ENCODE peak calls at places on chromosomes 5 and 9, in four cellular contexts. A is left ventricle myocardium inferior; Q is CD8-positive, alpha-beta T cell; U is adrenal gland. F is an unnamed sample.

GRCh38 chr5:36438765-36439501 is 137.2 kb upstream of the RANBP3L start:
- DNase-seq in A (no peak), Q (no peak), U (no peak), F (no peak)

GRCh38 chr9:72477862-72478564 is 43.4 kb upstream of the TMC1 start:
- DNase-seq in A (no peak), U (no peak), Q (no peak), F (peak; percentile 35)

GRCh38 chr5:73213566-73213998 is 40.6 kb downstream of the TMEM174 start:
- DNase-seq in U (no peak), A (no peak), Q (no peak), F (peak; percentile 56)

GRCh38 chr5:114325552-114325951 is 36.3 kb upstream of the KCNN2 start:
- DNase-seq in U (no peak), Q (no peak), A (peak; percentile 15), F (peak; percentile 11)

GRCh38 chr5:88944751-88945507 is 61.9 kb upstream of the MEF2C start:
- DNase-seq in U (no peak), Q (no peak), A (no peak), F (peak; percentile 86)

GRCh38 chr9:89923961-89924504 is 319.2 kb downstream of the GADD45G start:
- DNase-seq in U (peak; percentile 87), A (no peak), Q (no peak), F (peak; percentile 9)

GRCh38 chr5:104412649-104413240 is 850.2 kb upstream of the NUDT12 start:
- DNase-seq in A (no peak), Q (no peak), U (no peak), F (peak; percentile 28)

GRCh38 chr5:172688735-172689572 is 47.9 kb downstream of the NEURL1B start:
- DNase-seq in Q (peak; percentile 47), A (peak; percentile 58), U (no peak), F (no peak)

GRCh38 chr5:55421074-55421529 is 113.3 kb downstream of the MTREX start:
- DNase-seq in U (no peak), A (no peak), Q (no peak), F (no peak)
- H3K36me3 ChIP-seq in U (peaks cover 35% of the 10 kb centered on the region), A (peaks cover 58% of the 10 kb centered on the region), Q (peaks cover 25% of the 10 kb centered on the region), F (peaks cover 57% of the 10 kb centered on the region)

GRCh38 chr5:160047362-160047761 is 38.4 kb downstream of the TTC1 start:
- DNase-seq in Q (no peak), A (no peak), U (no peak), F (no peak)

GRCh38 chr5:160045004-160045403 is 36.1 kb downstream of the TTC1 start:
- DNase-seq in U (no peak), Q (no peak), A (no peak), F (no peak)

GRCh38 chr5:160042674-160043073 is 33.7 kb downstream of the TTC1 start:
- DNase-seq in Q (no peak), U (no peak), A (no peak), F (no peak)

GRCh38 chr5:160049099-160049498 is 40.2 kb downstream of the TTC1 start:
- DNase-seq in Q (no peak), A (no peak), U (no peak), F (no peak)

GRCh38 chr5:160048131-160048530 is 39.2 kb downstream of the TTC1 start:
- DNase-seq in U (no peak), Q (no peak), A (no peak), F (no peak)
- H3K36me3 ChIP-seq in U (peaks cover 38% of the 10 kb centered on the region), Q (peaks cover 40% of the 10 kb centered on the region), A (peaks cover 81% of the 10 kb centered on the region), F (peaks cover 66% of the 10 kb centered on the region)

DNA sequence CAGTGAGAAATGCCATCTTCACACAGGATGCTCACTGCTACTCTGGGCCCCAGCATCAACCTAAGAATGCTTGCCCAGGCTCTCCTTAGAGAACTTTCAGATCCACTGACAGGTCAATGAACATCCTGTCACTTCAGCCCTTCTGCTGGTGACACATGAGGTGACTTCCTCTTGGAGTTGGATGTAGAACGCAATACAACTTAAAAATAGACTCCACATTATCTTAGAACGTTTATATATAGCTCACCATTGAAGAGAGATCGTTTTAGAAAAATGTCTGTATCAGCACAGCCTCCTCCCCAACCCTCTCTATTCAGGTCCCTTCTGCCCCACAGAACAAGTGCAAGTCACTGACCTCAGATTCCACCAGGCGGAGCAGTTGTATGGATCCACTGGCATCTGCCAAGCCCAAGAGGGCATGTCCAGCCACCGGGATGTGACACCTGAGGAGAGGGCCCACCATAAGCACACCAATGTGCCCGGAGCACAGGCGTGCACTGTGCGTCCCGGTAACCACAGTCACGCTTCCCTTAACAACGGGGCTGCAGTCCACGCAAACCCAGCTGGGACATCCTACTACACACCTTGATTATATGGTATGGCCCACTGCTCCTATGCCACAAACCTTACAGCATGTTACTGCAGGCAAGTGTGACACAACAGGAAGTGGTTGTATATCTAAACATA is 2.9 kb downstream of the DPH7 start:
- DNase-seq in A (peak; percentile 32), U (no peak), Q (no peak), F (no peak)
- H3K36me3 ChIP-seq in A (peaks cover 37% of the 10 kb centered on the region), U (peaks cover 46% of the 10 kb centered on the region), Q (peaks cover 18% of the 10 kb centered on the region), F (peaks cover 45% of the 10 kb centered on the region)

DNA sequence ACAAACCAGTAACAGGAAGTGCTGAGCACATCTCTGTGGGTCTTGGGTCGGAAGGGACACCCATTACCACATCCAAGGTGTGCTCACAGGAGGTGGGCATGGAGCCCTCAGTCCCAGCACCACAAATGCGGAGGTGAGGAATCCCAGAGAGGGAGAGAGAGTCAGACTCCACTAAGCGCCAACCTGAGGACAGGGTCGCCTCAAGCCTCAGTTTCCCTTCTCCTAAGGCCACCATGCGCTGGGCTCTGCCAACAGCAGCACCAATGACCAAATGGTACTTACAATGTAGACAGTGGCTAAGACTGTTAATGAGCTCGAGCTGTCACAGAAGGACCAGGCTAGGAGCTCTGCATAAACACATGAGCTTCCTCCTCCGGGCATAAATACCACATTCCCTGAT is 43.1 kb downstream of the BICD2 start:
- DNase-seq in U (no peak), A (no peak), Q (no peak), F (no peak)
- H3K36me3 ChIP-seq in U (peaks cover 62% of the 10 kb centered on the region), A (peaks cover 62% of the 10 kb centered on the region), Q (peaks cover 16% of the 10 kb centered on the region), F (peaks cover 22% of the 10 kb centered on the region)

GRCh38 chr5:169765597-169765996 is 128.5 kb downstream of the DOCK2 start:
- DNase-seq in A (no peak), U (no peak), Q (no peak), F (no peak)
- H3K36me3 ChIP-seq in A (no peaks in the 10 kb centered on the region), U (no peaks in the 10 kb centered on the region), Q (peaks cover 32% of the 10 kb centered on the region), F (no peaks in the 10 kb centered on the region)

GRCh38 chr9:15187589-15187988 is 119.4 kb downstream of the TTC39B start:
- DNase-seq in U (no peak), Q (no peak), A (no peak), F (no peak)
- H3K36me3 ChIP-seq in U (peaks cover 3% of the 10 kb centered on the region), Q (peaks cover 36% of the 10 kb centered on the region), A (peaks cover 41% of the 10 kb centered on the region), F (peaks cover 2% of the 10 kb centered on the region)

GRCh38 chr9:131142160-131142559 is 16.8 kb downstream of the NUP214 start:
- DNase-seq in A (no peak), Q (no peak), U (no peak), F (no peak)

GRCh38 chr9:131140112-131140511 is 14.7 kb downstream of the NUP214 start:
- DNase-seq in Q (no peak), U (no peak), A (no peak), F (no peak)

GRCh38 chr9:131140550-131140949 is 15.2 kb downstream of the NUP214 start:
- DNase-seq in Q (no peak), A (no peak), U (no peak), F (no peak)

DNA sequence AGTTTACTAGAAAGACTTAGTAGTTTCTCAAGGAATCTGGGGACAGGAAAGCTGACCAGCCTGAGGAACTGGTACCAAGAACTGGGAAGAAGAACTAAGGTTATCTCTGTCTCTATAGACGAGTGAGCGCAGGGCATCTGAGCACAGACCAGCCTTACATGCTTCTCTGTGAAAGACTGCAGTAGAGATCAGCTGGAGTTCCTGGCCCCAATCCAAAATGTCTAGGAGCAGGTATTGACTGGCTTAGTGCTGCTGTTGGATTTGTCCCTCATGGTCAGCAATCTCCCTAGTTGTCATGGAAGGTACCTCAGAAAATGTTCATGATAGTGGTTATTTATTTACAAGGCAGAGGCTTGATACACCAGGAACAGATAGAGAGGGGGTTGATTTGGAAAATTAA is 13.3 kb downstream of the NUP214 start:
- DNase-seq in U (no peak), Q (no peak), A (no peak), F (no peak)
- H3K36me3 ChIP-seq in U (peaks cover 94% of the 10 kb centered on the region), Q (peaks cover 70% of the 10 kb centered on the region), A (peaks cover 94% of the 10 kb centered on the region), F (peaks cover 77% of the 10 kb centered on the region)

GRCh38 chr5:96751203-96752169 is 56.3 kb downstream of the ERAP1 start:
- DNase-seq in U (no peak), A (no peak), Q (no peak), F (no peak)
- H3K36me3 ChIP-seq in U (peaks cover 61% of the 10 kb centered on the region), A (peaks cover 89% of the 10 kb centered on the region), Q (peaks cover 36% of the 10 kb centered on the region), F (peaks cover 94% of the 10 kb centered on the region)

DNA sequence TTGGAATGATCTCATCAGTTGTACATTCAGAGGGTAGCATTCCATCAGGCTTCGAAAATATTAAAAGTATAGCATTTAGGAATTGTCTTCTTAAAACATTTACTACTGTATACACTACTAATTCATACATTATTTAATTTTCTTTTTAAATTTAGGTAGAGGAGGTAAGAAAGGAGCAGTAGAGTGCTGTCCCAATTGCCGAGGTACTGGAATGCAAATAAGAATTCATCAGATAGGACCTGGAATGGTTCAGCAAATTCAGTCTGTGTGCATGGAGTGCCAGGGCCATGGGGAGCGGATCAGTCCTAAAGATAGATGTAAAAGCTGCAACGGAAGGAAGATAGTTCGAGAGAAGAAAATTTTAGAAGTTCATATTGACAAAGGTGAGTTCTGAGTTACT is 5.2 kb downstream of the DNAJA1 start:
- DNase-seq in A (no peak), U (no peak), Q (no peak), F (no peak)
- H3K36me3 ChIP-seq in A (peaks cover 88% of the 10 kb centered on the region), U (peaks cover 80% of the 10 kb centered on the region), Q (peaks cover 52% of the 10 kb centered on the region), F (peaks cover 75% of the 10 kb centered on the region)

DNA sequence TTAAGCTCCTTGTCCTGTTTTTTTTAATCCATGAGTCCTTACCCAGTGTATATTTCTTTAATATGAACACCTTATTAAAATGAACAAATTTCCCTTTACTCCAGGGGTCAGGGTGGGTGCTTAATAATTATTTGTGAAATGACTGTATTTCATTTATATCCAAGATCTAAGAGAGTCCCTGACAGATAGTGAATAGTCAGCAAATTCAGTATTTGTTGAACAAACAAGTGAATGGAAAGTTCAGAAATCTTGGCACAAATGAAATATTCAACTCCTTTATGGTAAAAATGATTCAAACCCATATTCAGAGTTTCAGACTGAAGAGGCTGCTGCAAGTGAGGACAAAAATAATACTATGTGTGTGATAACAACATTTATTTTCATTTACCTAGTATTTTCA is 59.9 kb downstream of the ASTN2 start:
- DNase-seq in U (no peak), Q (no peak), A (no peak), F (no peak)
- H3K36me3 ChIP-seq in U (no peaks in the 10 kb centered on the region), Q (no peaks in the 10 kb centered on the region), A (no peaks in the 10 kb centered on the region), F (no peaks in the 10 kb centered on the region)

F was measured in MG63.